ENCODE peak calls at places on chromosome 7, in four cellular contexts. C is nephron progenitor cell, R is AG08396, N is neural progenitor cell. P is an unnamed sample.

GRCh38 chr7:133702078-133702477 is 425.1 kb upstream of the LRGUK start:
- DNase-seq in N (no peak), C (no peak), R (no peak), P (no peak)

GRCh38 chr7:91228327-91228726 is 35.9 kb upstream of the FZD1 start:
- DNase-seq in C (no peak), R (peak; percentile 22), N (no peak), P (no peak)

GRCh38 chr7:157046681-157047080 is 36.2 kb upstream of the MNX1 start:
- DNase-seq in C (no peak), R (peak; percentile 74), N (no peak), P (no peak)

GRCh38 chr7:41292457-41292856 is 410.4 kb downstream of the INHBA start:
- DNase-seq in R (no peak), C (no peak), N (no peak), P (no peak)

GRCh38 chr7:111090834-111091233 is at the start of gene LRRN3:
- DNase-seq in R (peak; percentile 58), N (peak; percentile 25), C (peak; percentile 40), P (peak; percentile 78)

GRCh38 chr7:38021892-38022291 is 101.5 kb downstream of the EPDR1 start:
- DNase-seq in R (no peak), C (no peak), N (no peak), P (no peak)

GRCh38 chr7:113796557-113796956 is 122.3 kb downstream of the PPP1R3A start:
- DNase-seq in N (no peak), C (no peak), R (no peak), P (no peak)

GRCh38 chr7:140734729-140735128 is 38.2 kb downstream of the NDUFB2 start:
- DNase-seq in C (no peak), N (no peak), R (no peak), P (no peak)

GRCh38 chr7:6274743-6275142 is 2.3 kb upstream of the CYTH3 start:
- DNase-seq in C (no peak), N (no peak), R (no peak), P (no peak)

P was measured in retina.